ENCODE peak calls at places on chromosome 19, in four cellular contexts. Q is upper lobe of right lung, N is fibroblast of lung, D is uterus. C is an unnamed sample.

GRCh38 chr19:45499196-45500180 is 1.2 kb downstream of the PPM1N start:
- DNase-seq in Q (peak), N (no peak), D (no peak), C (peak)

GRCh38 chr19:12527034-12527836 is 24.0 kb downstream of the ZNF564 start:
- DNase-seq in Q (no peak), N (peak), D (no peak), C (peak)

GRCh38 chr19:10003271-10003670 is 7.0 kb downstream of the COL5A3 start:
- DNase-seq in Q (no peak), N (no peak), D (no peak), C (no peak)

GRCh38 chr19:27867981-27868380 is 1345.0 kb downstream of the UQCRFS1 start:
- DNase-seq in Q (no peak), N (no peak), D (no peak), C (no peak)

GRCh38 chr19:38742906-38743305 is 1.4 kb downstream of the CAPN12 start:
- DNase-seq in Q (no peak), N (no peak), D (no peak), C (no peak)

GRCh38 chr19:4123615-4124568 is at the start of gene MAP2K2:
- DNase-seq in Q (peak), N (peak), D (peak), C (peak)

GRCh38 chr19:33390120-33390907 is 16.8 kb downstream of the CEBPG start:
- DNase-seq in Q (peak), N (peak), D (peak), C (peak)

GRCh38 chr19:46736544-46737274 is 9.1 kb upstream of the FKRP start:
- DNase-seq in Q (peak), N (no peak), D (peak), C (peak)

GRCh38 chr19:55247621-55248099 is 11.2 kb downstream of the PPP6R1 start:
- DNase-seq in Q (peak), N (no peak), D (no peak), C (no peak)

GRCh38 chr19:801861-802496 is 4.7 kb downstream of the PTBP1 start:
- DNase-seq in Q (peak), N (peak), D (peak), C (peak)

GRCh38 chr19:32642771-32643170 is 32.2 kb downstream of the ANKRD27 start:
- DNase-seq in Q (no peak), N (no peak), D (no peak), C (no peak)

GRCh38 chr19:293436-294110 is 2.4 kb upstream of the PLPP2 start:
- DNase-seq in Q (peak), N (no peak), D (no peak), C (no peak)

GRCh38 chr19:2791876-2792275 is 6.6 kb downstream of the THOP1 start:
- DNase-seq in Q (no peak), N (no peak), D (no peak), C (no peak)

GRCh38 chr19:47514151-47514868 is 553 bp downstream of the NAPA start:
- DNase-seq in Q (no peak), N (no peak), D (no peak), C (no peak)

GRCh38 chr19:30785728-30786127 is 413.5 kb downstream of the ZNF536 start:
- DNase-seq in Q (no peak), N (no peak), D (no peak), C (no peak)

GRCh38 chr19:17202249-17202648 is 12.9 kb upstream of the USE1 start:
- DNase-seq in Q (no peak), N (no peak), D (no peak), C (no peak)

GRCh38 chr19:7533281-7533819 is 2.2 kb upstream of the PNPLA6 start:
- DNase-seq in Q (peak), N (peak), D (peak), C (peak)

GRCh38 chr19:34480971-34481821 is at the start of gene WTIP:
- DNase-seq in Q (peak), N (peak), D (peak), C (peak)

GRCh38 chr19:1041835-1042685 is 2.2 kb downstream of the ABCA7 start:
- DNase-seq in Q (no peak), N (no peak), D (no peak), C (no peak)

GRCh38 chr19:1790054-1790762 is 21.9 kb downstream of the ATP8B3 start:
- DNase-seq in Q (no peak), N (no peak), D (no peak), C (no peak)

GRCh38 chr19:12783226-12783848 is 7.9 kb upstream of the JUNB start:
- DNase-seq in Q (no peak), N (no peak), D (no peak), C (no peak)

GRCh38 chr19:511101-511841 is 4.0 kb downstream of the TPGS1 start:
- DNase-seq in Q (peak), N (no peak), D (no peak), C (no peak)

GRCh38 chr19:768424-768823 is 17.5 kb downstream of the MISP start:
- DNase-seq in Q (no peak), N (peak), D (no peak), C (peak)

GRCh38 chr19:28908941-28909340 is 304.0 kb downstream of the UQCRFS1 start:
- DNase-seq in Q (no peak), N (no peak), D (no peak), C (no peak)

GRCh38 chr19:3265432-3265831 is 41.0 kb downstream of the CELF5 start:
- DNase-seq in Q (no peak), N (no peak), D (no peak), C (no peak)

GRCh38 chr19:29806098-29806866 is 5.5 kb upstream of the CCNE1 start:
- DNase-seq in Q (no peak), N (peak), D (no peak), C (peak)

GRCh38 chr19:27794444-27795042 is 1418.4 kb downstream of the UQCRFS1 start:
- DNase-seq in Q (no peak), N (peak), D (no peak), C (peak)

GRCh38 chr19:10535613-10536012 is 8.1 kb upstream of the ATG4D start:
- DNase-seq in Q (no peak), N (no peak), D (no peak), C (no peak)

GRCh38 chr19:19550454-19550842 is 12.4 kb downstream of the CILP2 start:
- DNase-seq in Q (no peak), N (no peak), D (no peak), C (no peak)

GRCh38 chr19:33282036-33282686 is 20.2 kb downstream of the CEBPA start:
- DNase-seq in Q (no peak), N (no peak), D (no peak), C (no peak)

GRCh38 chr19:2058570-2059421 is 7.8 kb upstream of the MKNK2 start:
- DNase-seq in Q (no peak), N (no peak), D (no peak), C (no peak)

DNA sequence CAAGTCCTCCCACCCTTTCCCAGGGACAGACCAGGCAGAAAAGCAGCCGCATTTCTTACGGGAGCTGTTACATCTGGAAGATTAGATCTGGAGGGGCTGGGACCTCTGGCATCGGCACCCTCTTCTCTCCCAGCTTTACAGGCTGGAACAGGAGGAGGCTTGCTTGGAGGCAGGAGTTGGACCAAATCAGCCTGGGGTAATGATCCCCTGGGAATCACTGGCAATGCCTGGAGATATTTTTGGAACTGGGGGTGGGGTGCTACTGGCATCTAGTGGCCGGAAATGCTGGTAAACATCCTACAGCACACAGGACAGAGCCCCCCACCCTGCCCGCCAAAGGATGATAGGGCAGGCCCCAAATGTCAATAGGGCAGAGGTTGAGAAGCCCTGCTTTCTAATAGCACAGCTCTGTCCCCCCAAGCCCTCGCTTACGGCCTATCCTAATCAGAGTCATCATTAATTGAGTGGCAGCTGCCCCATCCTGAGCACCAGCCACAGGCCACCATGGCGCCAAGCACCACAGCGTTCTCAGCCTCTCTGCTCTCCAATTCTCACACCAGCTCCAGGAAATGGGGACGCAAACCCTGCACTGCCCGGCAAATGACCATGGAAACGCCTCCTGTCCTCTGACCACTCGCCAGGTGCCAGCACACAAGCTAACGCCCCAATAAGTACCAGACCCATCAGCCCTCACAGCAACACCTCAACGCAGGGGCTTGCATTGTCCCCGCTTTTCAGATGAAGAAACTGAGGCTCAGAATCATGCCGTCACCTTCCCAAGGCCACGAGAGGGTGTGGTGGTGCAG is 20.6 kb downstream of the LRRC4B start:
- DNase-seq in Q (no peak), N (no peak), D (no peak), C (no peak)
- TF ChIP-seq CTCF in Q (no peak), N (no peak), D (no peak), C (no peak)

GRCh38 chr19:18429717-18430416 is 8.1 kb downstream of the ISYNA1 start:
- DNase-seq in Q (no peak), N (no peak), D (no peak), C (no peak)
- H3K27ac ChIP-seq in Q (peak), N (peak), D (peak), C (peak)

GRCh38 chr19:40570313-40571004 is 6.2 kb upstream of the SHKBP1 start:
- DNase-seq in Q (peak), N (peak), D (peak), C (peak)

GRCh38 chr19:40565355-40565754 is 11.3 kb upstream of the SHKBP1 start:
- DNase-seq in Q (no peak), N (no peak), D (no peak), C (no peak)

GRCh38 chr19:40567750-40568494 is 8.8 kb upstream of the SHKBP1 start:
- DNase-seq in Q (no peak), N (no peak), D (no peak), C (no peak)

GRCh38 chr19:40565910-40566495 is 10.7 kb upstream of the SHKBP1 start:
- DNase-seq in Q (no peak), N (no peak), D (no peak), C (no peak)

GRCh38 chr19:40567040-40567749 is 9.5 kb upstream of the SHKBP1 start:
- DNase-seq in Q (no peak), N (no peak), D (no peak), C (no peak)
- H3K4me3 ChIP-seq in Q (peak), N (peak), D (peak), C (peak)

GRCh38 chr19:5268801-5269200 is 71.8 kb downstream of the PTPRS start:
- DNase-seq in Q (no peak), N (no peak), D (no peak), C (no peak)

GRCh38 chr19:5269279-5269678 is 71.3 kb downstream of the PTPRS start:
- DNase-seq in Q (no peak), N (no peak), D (no peak), C (no peak)

GRCh38 chr19:5273782-5274181 is 66.8 kb downstream of the PTPRS start:
- DNase-seq in Q (no peak), N (no peak), D (no peak), C (no peak)

GRCh38 chr19:5269926-5270325 is 70.7 kb downstream of the PTPRS start:
- DNase-seq in Q (no peak), N (no peak), D (no peak), C (no peak)

GRCh38 chr19:5271145-5271544 is 69.5 kb downstream of the PTPRS start:
- DNase-seq in Q (no peak), N (peak), D (no peak), C (no peak)
- TF ChIP-seq CTCF in Q (no peak), N (peak), D (no peak), C (peak)

GRCh38 chr19:56297010-56297409 is 17.6 kb downstream of the ZSCAN5A start:
- DNase-seq in Q (no peak), N (no peak), D (no peak), C (no peak)

GRCh38 chr19:56299688-56300087 is 15.0 kb downstream of the ZSCAN5A start:
- DNase-seq in Q (no peak), N (no peak), D (no peak), C (no peak)

GRCh38 chr19:56294557-56294956 is 20.1 kb downstream of the ZSCAN5A start:
- DNase-seq in Q (no peak), N (no peak), D (no peak), C (no peak)

GRCh38 chr19:56291857-56292256 is 19.3 kb downstream of the EDDM13 start:
- DNase-seq in Q (no peak), N (no peak), D (no peak), C (no peak)

DNA sequence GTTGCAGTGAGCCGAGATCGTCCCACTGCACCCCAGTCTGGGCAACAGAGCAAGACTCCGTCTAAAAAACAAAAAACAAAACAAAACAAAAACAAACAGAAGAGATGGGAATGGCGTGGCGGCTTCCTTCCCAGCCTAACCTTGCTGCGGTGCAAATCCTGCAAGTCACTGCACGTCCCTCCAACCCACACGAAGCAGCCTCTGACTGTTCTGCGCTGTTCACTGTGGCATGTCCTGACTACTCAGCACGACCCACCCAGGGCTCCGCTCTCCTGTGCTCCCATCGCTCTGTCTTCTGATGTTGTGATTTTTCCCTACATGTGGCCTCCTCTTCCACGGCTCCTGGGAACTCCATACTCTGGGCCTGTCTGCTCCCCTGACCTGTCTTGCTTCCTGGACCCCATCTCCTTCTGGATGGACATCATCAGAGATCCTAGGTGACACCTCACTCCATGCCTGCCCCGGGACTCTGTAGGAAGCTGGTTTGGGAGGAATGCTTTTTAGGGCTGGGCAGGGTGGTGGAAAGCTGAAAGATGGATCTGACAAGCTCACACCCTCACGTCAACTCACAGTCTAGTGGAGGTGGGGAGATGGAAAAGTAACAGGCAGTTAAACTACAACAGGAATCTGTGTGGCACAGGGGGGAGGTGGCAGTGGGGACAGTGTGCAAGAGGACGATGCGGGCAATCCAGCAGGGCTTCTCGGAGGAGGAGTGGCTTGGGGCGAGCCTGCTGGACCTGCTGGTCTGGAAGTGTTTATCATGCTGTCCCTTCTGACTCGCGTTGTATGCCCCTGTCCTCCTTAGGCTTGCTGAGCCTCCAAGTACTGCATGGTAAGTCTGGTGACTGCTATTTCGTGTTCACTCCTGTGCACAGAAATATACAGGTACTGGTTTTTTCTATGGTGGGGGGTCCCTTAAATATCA is 18.8 kb downstream of the ZSCAN5A start:
- DNase-seq in Q (no peak), N (no peak), D (no peak), C (no peak)
- H3K27ac ChIP-seq in Q (no peak), N (no peak), D (no peak), C (no peak)

DNA sequence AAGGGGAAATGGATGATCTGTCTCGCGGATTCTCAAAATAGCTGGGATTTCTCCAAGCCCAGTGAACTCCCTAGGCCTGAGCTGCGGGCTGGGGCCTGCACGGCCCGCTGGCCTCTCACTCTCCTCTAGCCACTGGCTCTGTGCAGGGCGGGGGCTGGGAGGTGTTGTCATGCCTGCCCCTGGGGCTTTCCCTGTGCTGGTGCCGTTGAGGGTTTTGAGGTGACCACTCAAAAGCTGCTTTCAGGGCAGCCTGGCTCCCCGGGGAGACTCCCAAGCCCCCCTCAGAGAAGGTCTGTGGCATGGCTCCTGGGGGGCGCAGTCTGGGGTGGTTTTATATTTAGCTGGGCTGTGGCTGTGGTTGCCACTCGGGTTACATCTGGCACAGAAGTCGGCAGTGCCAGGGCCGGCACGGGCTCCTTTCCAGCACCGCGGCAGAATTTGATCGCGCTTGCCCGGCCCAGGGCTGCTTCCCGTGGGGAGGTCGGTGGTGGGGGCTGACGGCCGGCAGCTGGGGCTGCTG is 10.0 kb downstream of the NDUFB7 start:
- DNase-seq in Q (no peak), N (peak), D (no peak), C (peak)
- H3K4me3 ChIP-seq in Q (no peak), N (no peak), D (no peak), C (no peak)

GRCh38 chr19:36049080-36049698 is 4.9 kb downstream of the THAP8 start:
- DNase-seq in Q (no peak), N (no peak), D (no peak), C (no peak)

GRCh38 chr19:36047835-36048234 is 6.2 kb downstream of the THAP8 start:
- DNase-seq in Q (no peak), N (no peak), D (no peak), C (no peak)

GRCh38 chr19:36051637-36052036 is 2.4 kb downstream of the THAP8 start:
- DNase-seq in Q (no peak), N (no peak), D (no peak), C (no peak)

GRCh38 chr19:36054119-36054732 is at the start of gene THAP8:
- DNase-seq in Q (peak), N (peak), D (peak), C (peak)

GRCh38 chr19:36051236-36051635 is 2.8 kb downstream of the THAP8 start:
- DNase-seq in Q (no peak), N (no peak), D (no peak), C (no peak)
- TF ChIP-seq CTCF in Q (no peak), N (no peak), D (no peak), C (peak)

GRCh38 chr19:8569066-8569761 is 8.0 kb downstream of the MYO1F start:
- DNase-seq in Q (no peak), N (peak), D (no peak), C (no peak)
- H3K27ac ChIP-seq in Q (peak), N (no peak), D (no peak), C (no peak)

DNA sequence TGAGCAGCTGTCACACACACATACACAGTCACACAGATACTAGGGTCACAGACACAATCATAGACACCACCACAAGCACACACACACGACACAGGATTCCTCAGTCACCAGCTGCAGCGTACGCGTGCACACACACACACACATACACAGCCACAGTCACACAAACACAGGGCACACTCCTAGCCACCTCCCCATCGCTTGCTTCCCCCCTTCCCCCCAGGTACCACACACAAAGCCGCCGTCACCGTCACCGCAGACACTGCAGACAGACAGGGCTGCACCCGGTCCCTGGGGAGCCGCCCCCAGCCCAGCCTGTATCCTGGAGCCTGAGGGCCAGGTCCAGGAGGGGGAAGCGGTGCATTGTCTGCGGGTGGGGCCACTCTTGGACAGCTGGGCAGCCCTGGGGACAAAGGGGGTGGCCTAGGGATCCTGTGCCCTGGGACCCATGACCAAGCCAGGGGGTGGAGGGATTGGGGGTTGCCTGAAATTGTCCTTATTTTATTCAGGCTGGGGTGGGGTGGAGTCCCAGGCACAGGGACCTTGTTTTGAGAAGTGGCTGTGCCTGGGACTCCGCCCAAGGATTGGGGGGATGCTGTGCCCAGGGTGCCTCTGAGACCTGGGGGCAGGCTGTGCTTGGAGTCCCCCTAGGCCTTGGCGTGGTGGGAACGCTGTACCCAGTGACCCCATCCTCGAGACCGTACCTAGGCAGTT is 957 bp downstream of the NUMBL start:
- DNase-seq in Q (no peak), N (peak), D (no peak), C (no peak)
- H3K4me3 ChIP-seq in Q (peak), N (peak), D (peak), C (peak)

GRCh38 chr19:43723588-43723987 is 7.7 kb downstream of the IRGC start:
- DNase-seq in Q (no peak), N (peak), D (no peak), C (no peak)
- TF ChIP-seq CTCF in Q (peak), N (peak), D (no peak), C (peak)

C was measured in cardiac muscle cell.